ENCODE peak calls at places on chromosomes 2 and 18, in ten cellular contexts. One of them, this sample, is unnamed.
A peak's percentile ranks its signal among the peaks of the same experiment; 100 is the strongest.

GRCh38 chr2:237692601-237693079 is 65.3 kb downstream of the LRRFIP1 start:
- DNase-seq in psoas muscle: no peak
- DNase-seq in neural crest cell: no peak
- DNase-seq in GM13976: no peak
- DNase-seq in esophagus squamous epithelium: no peak
- DNase-seq in GM06990: no peak
- DNase-seq in spleen: peak; percentile 91
- DNase-seq in ascending aorta: peak; percentile 75
- DNase-seq in cardiac muscle cell: peak; percentile 49
- DNase-seq in CD14-positive monocyte: no peak
- DNase-seq in this sample: no peak

GRCh38 chr2:119333360-119333759 is 33.3 kb downstream of the C2orf76 start:
- DNase-seq in ascending aorta: no peak
- DNase-seq in psoas muscle: no peak
- DNase-seq in neural crest cell: no peak
- DNase-seq in GM13976: no peak
- DNase-seq in esophagus squamous epithelium: no peak
- DNase-seq in GM06990: no peak
- DNase-seq in spleen: no peak
- DNase-seq in cardiac muscle cell: no peak
- DNase-seq in CD14-positive monocyte: no peak
- DNase-seq in this sample: no peak

GRCh38 chr2:58594762-58595161 is 353.6 kb upstream of the FANCL start:
- DNase-seq in esophagus squamous epithelium: no peak
- DNase-seq in GM13976: no peak
- DNase-seq in spleen: no peak
- DNase-seq in CD14-positive monocyte: no peak
- DNase-seq in ascending aorta: no peak
- DNase-seq in neural crest cell: no peak
- DNase-seq in GM06990: no peak
- DNase-seq in cardiac muscle cell: no peak
- DNase-seq in psoas muscle: no peak
- DNase-seq in this sample: no peak

GRCh38 chr18:48036191-48036590 is 105.7 kb upstream of the SMAD2 start:
- DNase-seq in GM13976: no peak
- DNase-seq in neural crest cell: no peak
- DNase-seq in psoas muscle: peak; percentile 35
- DNase-seq in spleen: peak; percentile 74
- DNase-seq in CD14-positive monocyte: no peak
- DNase-seq in cardiac muscle cell: no peak
- DNase-seq in esophagus squamous epithelium: no peak
- DNase-seq in GM06990: no peak
- DNase-seq in ascending aorta: peak; percentile 68
- DNase-seq in this sample: no peak

GRCh38 chr2:238952261-238952924 is 104.5 kb downstream of the TWIST2 start:
- DNase-seq in neural crest cell: no peak
- DNase-seq in GM13976: no peak
- DNase-seq in cardiac muscle cell: no peak
- DNase-seq in ascending aorta: no peak
- DNase-seq in spleen: no peak
- DNase-seq in esophagus squamous epithelium: no peak
- DNase-seq in GM06990: no peak
- DNase-seq in CD14-positive monocyte: no peak
- DNase-seq in psoas muscle: no peak
- DNase-seq in this sample: no peak

GRCh38 chr2:146820672-146821071 is 1024.2 kb upstream of the ACVR2A start:
- DNase-seq in CD14-positive monocyte: no peak
- DNase-seq in ascending aorta: no peak
- DNase-seq in esophagus squamous epithelium: no peak
- DNase-seq in psoas muscle: no peak
- DNase-seq in GM13976: no peak
- DNase-seq in neural crest cell: no peak
- DNase-seq in spleen: no peak
- DNase-seq in GM06990: no peak
- DNase-seq in cardiac muscle cell: no peak
- DNase-seq in this sample: no peak

GRCh38 chr18:58224425-58224750 is 180.4 kb downstream of the NEDD4L start:
- DNase-seq in spleen: no peak
- DNase-seq in esophagus squamous epithelium: no peak
- DNase-seq in psoas muscle: no peak
- DNase-seq in GM13976: no peak
- DNase-seq in CD14-positive monocyte: no peak
- DNase-seq in ascending aorta: no peak
- DNase-seq in neural crest cell: no peak
- DNase-seq in GM06990: no peak
- DNase-seq in cardiac muscle cell: no peak
- DNase-seq in this sample: no peak

GRCh38 chr2:179541586-179541985 is 277.0 kb upstream of the SESTD1 start:
- DNase-seq in psoas muscle: no peak
- DNase-seq in ascending aorta: no peak
- DNase-seq in GM13976: no peak
- DNase-seq in CD14-positive monocyte: no peak
- DNase-seq in spleen: no peak
- DNase-seq in GM06990: no peak
- DNase-seq in neural crest cell: no peak
- DNase-seq in cardiac muscle cell: no peak
- DNase-seq in esophagus squamous epithelium: no peak
- DNase-seq in this sample: no peak

DNA sequence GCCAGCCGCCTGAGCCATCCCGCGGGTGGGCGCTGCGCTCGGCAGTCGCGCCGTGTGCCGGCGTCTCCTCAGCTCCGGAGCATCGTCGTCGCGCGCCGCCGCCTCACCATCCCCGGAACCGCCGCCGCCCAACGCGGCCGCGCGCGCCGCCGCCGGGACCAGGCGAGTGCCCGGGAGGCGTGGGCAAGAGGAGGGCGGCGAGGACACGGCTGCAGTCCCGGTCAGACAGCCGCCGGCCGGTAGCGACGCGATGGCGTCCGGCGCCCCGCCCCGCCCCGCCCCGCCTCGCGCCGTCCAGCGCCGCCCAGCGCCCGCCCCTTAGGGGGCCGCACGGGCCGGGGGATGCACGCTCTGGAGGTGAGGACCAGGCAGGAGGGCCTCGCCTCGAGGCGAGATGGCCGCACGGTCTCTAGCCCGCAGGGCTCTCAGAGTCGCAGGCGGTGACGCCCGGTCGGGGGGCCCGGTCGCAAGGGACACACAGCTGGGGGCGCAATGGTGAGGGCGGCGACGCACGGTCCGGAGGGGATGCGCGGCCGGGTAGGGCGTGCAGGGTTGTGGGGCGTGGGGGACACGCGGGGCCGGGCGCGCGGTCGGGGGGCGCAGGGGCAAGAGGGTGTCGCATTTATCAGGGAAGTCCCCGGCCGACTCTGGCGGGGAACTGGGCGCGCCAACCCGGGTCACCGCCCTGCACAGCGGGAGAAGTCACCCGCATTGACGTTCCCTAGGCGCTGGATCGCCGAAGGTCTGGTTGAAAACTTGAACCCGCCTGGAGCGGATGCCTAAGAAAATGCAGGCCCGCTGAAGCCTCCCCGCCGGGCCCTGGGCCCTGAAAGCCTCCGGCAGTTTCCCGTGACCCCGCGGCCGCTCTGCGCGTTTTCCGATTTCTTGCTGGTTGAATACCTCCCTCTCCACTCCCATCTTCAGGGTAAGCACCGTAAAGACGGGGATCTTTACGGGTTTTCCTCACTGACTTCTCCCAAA is at the start of gene SPIRE1:
- DNase-seq in esophagus squamous epithelium: no peak
- DNase-seq in cardiac muscle cell: peak; percentile 85
- DNase-seq in spleen: peak; percentile 88
- DNase-seq in CD14-positive monocyte: peak; percentile 46
- DNase-seq in GM06990: peak; percentile 56
- DNase-seq in GM13976: peak; percentile 82
- DNase-seq in neural crest cell: peak; percentile 58
- DNase-seq in psoas muscle: peak; percentile 76
- DNase-seq in ascending aorta: peak; percentile 86
- DNase-seq in this sample: peak; percentile 86
- TF ChIP-seq CTCF in esophagus squamous epithelium: no peak
- TF ChIP-seq CTCF in cardiac muscle cell: no peak
- TF ChIP-seq CTCF in spleen: no peak
- TF ChIP-seq CTCF in CD14-positive monocyte: no peak
- TF ChIP-seq CTCF in GM06990: no peak
- TF ChIP-seq CTCF in GM13976: no peak
- TF ChIP-seq CTCF in neural crest cell: peak; percentile 15
- TF ChIP-seq CTCF in psoas muscle: no peak
- TF ChIP-seq CTCF in ascending aorta: no peak
- TF ChIP-seq CTCF in this sample: peak; percentile 13

GRCh38 chr2:158359846-158360245 is 96.7 kb downstream of the CCDC148 start:
- DNase-seq in cardiac muscle cell: no peak
- DNase-seq in GM13976: no peak
- DNase-seq in psoas muscle: no peak
- DNase-seq in GM06990: no peak
- DNase-seq in spleen: no peak
- DNase-seq in CD14-positive monocyte: no peak
- DNase-seq in neural crest cell: no peak
- DNase-seq in ascending aorta: no peak
- DNase-seq in esophagus squamous epithelium: no peak
- DNase-seq in this sample: no peak

GRCh38 chr2:158357122-158357521 is 99.4 kb downstream of the CCDC148 start:
- DNase-seq in cardiac muscle cell: no peak
- DNase-seq in neural crest cell: no peak
- DNase-seq in ascending aorta: no peak
- DNase-seq in esophagus squamous epithelium: no peak
- DNase-seq in GM06990: no peak
- DNase-seq in CD14-positive monocyte: no peak
- DNase-seq in psoas muscle: no peak
- DNase-seq in spleen: no peak
- DNase-seq in GM13976: no peak
- DNase-seq in this sample: no peak

DNA sequence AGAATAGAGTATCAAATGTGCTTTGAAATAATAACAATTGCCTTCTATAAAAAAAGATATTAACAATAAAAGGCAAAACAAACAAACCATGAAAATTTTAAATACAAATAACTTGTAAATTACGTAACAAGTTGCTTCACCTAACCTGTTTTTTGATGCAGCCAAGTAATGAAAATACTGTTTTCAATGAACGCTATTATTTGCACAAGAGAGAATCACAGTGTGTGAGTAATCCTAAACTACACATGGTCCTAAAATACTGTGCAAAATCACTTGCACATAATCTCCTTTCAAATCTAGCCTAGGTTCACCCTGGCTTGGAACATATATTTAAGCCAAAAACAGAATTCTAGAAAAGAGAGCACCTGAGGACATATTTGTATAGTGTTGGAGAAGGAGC is 98.9 kb downstream of the CCDC148 start:
- DNase-seq in psoas muscle: no peak
- DNase-seq in ascending aorta: no peak
- DNase-seq in neural crest cell: no peak
- DNase-seq in cardiac muscle cell: no peak
- DNase-seq in GM06990: no peak
- DNase-seq in esophagus squamous epithelium: no peak
- DNase-seq in CD14-positive monocyte: no peak
- DNase-seq in spleen: no peak
- DNase-seq in GM13976: no peak
- DNase-seq in this sample: no peak
- TF ChIP-seq CTCF in psoas muscle: no peak
- TF ChIP-seq CTCF in ascending aorta: no peak
- TF ChIP-seq CTCF in neural crest cell: no peak
- TF ChIP-seq CTCF in cardiac muscle cell: no peak
- TF ChIP-seq CTCF in GM06990: no peak
- TF ChIP-seq CTCF in esophagus squamous epithelium: no peak
- TF ChIP-seq CTCF in CD14-positive monocyte: no peak
- TF ChIP-seq CTCF in spleen: no peak
- TF ChIP-seq CTCF in GM13976: no peak
- TF ChIP-seq CTCF in this sample: no peak

GRCh38 chr2:219886615-219887014 is 259.2 kb downstream of the SLC4A3 start:
- DNase-seq in ascending aorta: no peak
- DNase-seq in esophagus squamous epithelium: no peak
- DNase-seq in GM06990: no peak
- DNase-seq in spleen: no peak
- DNase-seq in cardiac muscle cell: no peak
- DNase-seq in CD14-positive monocyte: no peak
- DNase-seq in GM13976: no peak
- DNase-seq in neural crest cell: no peak
- DNase-seq in psoas muscle: no peak
- DNase-seq in this sample: no peak
- TF ChIP-seq CTCF in ascending aorta: no peak
- TF ChIP-seq CTCF in esophagus squamous epithelium: no peak
- TF ChIP-seq CTCF in GM06990: no peak
- TF ChIP-seq CTCF in spleen: no peak
- TF ChIP-seq CTCF in cardiac muscle cell: no peak
- TF ChIP-seq CTCF in CD14-positive monocyte: no peak
- TF ChIP-seq CTCF in GM13976: no peak
- TF ChIP-seq CTCF in neural crest cell: peak; percentile 35
- TF ChIP-seq CTCF in psoas muscle: no peak
- TF ChIP-seq CTCF in this sample: no peak

GRCh38 chr2:217900010-217900779 is 102.6 kb downstream of the TNS1 start:
- DNase-seq in GM13976: no peak
- DNase-seq in cardiac muscle cell: no peak
- DNase-seq in ascending aorta: no peak
- DNase-seq in GM06990: no peak
- DNase-seq in psoas muscle: no peak
- DNase-seq in CD14-positive monocyte: peak; percentile 69
- DNase-seq in neural crest cell: no peak
- DNase-seq in spleen: no peak
- DNase-seq in esophagus squamous epithelium: no peak
- DNase-seq in this sample: no peak

GRCh38 chr2:217901400-217901799 is 101.4 kb downstream of the TNS1 start:
- DNase-seq in ascending aorta: no peak
- DNase-seq in esophagus squamous epithelium: no peak
- DNase-seq in cardiac muscle cell: no peak
- DNase-seq in psoas muscle: no peak
- DNase-seq in spleen: no peak
- DNase-seq in GM06990: no peak
- DNase-seq in neural crest cell: no peak
- DNase-seq in GM13976: no peak
- DNase-seq in CD14-positive monocyte: no peak
- DNase-seq in this sample: no peak

GRCh38 chr2:217900780-217901360 is 101.9 kb downstream of the TNS1 start:
- DNase-seq in cardiac muscle cell: no peak
- DNase-seq in CD14-positive monocyte: no peak
- DNase-seq in esophagus squamous epithelium: no peak
- DNase-seq in ascending aorta: no peak
- DNase-seq in GM06990: no peak
- DNase-seq in GM13976: no peak
- DNase-seq in neural crest cell: no peak
- DNase-seq in spleen: no peak
- DNase-seq in psoas muscle: no peak
- DNase-seq in this sample: no peak

GRCh38 chr2:217897816-217898806 is 104.7 kb downstream of the TNS1 start:
- DNase-seq in GM13976: no peak
- DNase-seq in spleen: no peak
- DNase-seq in ascending aorta: no peak
- DNase-seq in neural crest cell: no peak
- DNase-seq in psoas muscle: peak; percentile 62
- DNase-seq in GM06990: no peak
- DNase-seq in cardiac muscle cell: no peak
- DNase-seq in esophagus squamous epithelium: no peak
- DNase-seq in CD14-positive monocyte: no peak
- DNase-seq in this sample: no peak

DNA sequence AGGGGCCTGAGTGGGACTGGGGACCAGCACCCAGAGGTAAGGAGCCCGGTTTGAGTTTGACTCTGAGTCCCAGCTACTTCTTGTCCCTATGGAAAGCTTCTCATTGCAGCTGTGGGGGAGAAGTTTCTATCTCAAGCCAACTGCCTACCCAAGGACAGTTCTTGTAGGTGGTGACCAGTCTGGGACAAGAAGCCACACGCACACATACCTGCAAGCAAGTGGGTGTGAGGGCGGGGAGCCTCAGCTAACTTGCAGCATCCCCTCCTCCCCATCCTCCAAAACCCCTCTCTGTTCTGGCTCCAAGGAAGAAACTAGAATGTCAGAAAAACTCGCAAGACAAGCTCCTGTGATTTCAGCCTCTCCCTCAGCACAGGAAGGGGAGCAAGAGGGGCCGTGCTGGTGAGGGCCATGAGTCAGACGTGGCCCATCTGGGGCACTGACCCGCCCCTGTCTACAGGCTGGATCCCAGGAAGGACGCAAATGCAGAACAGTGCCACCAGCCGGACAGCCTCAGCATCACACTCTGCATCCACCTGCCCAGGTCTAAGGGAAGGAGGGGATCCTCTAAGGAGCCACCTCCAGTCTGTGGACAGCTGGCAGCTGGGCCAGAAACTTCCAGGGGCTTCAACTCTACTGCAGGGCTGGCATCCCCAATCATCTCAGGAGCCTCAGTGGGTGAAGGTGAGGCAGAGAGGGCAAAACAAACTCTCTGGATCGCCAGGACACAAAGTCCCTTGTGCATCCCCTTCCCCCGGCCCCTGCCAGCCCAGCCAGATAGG is 103.4 kb downstream of the TNS1 start:
- DNase-seq in cardiac muscle cell: peak; percentile 60
- DNase-seq in GM06990: no peak
- DNase-seq in CD14-positive monocyte: peak; percentile 84
- DNase-seq in esophagus squamous epithelium: no peak
- DNase-seq in spleen: no peak
- DNase-seq in ascending aorta: peak; percentile 93
- DNase-seq in psoas muscle: peak; percentile 86
- DNase-seq in GM13976: peak; percentile 80
- DNase-seq in neural crest cell: peak; percentile 51
- DNase-seq in this sample: peak; percentile 62
- TF ChIP-seq CTCF in cardiac muscle cell: peak; percentile 83
- TF ChIP-seq CTCF in GM06990: peak; percentile 69
- TF ChIP-seq CTCF in CD14-positive monocyte: peak; percentile 66
- TF ChIP-seq CTCF in esophagus squamous epithelium: peak; percentile 80
- TF ChIP-seq CTCF in spleen: no peak
- TF ChIP-seq CTCF in ascending aorta: peak; percentile 85
- TF ChIP-seq CTCF in psoas muscle: peak; percentile 60
- TF ChIP-seq CTCF in GM13976: peak; percentile 49
- TF ChIP-seq CTCF in neural crest cell: peak; percentile 67
- TF ChIP-seq CTCF in this sample: peak; percentile 44

This sample was measured in GM13977.